ENCODE peak calls at places on chromosomes 13 and 19, in seven cellular contexts. E is astrocyte of the cerebellum, Y is lung, P is nephron progenitor cell, S is tibial artery, I is body of pancreas, T is endothelial cell. X is an unnamed sample.

GRCh38 chr13:32264407-32264806 is 50.8 kb downstream of the ZAR1L start:
- DNase-seq in E (no peak), Y (peak), P (no peak), S (peak), I (peak), T (peak), X (peak)

GRCh38 chr19:10961073-10961762 is 388 bp downstream of the SMARCA4 start:
- DNase-seq in E (no peak), Y (no peak), P (no peak), S (no peak), I (peak), T (peak), X (peak)

GRCh38 chr19:16899566-16900075 is 10.8 kb downstream of the F2RL3 start:
- DNase-seq in E (no peak), Y (no peak), P (peak), S (no peak), I (no peak), T (peak), X (no peak)

GRCh38 chr13:22618002-22618401 is 562.8 kb upstream of the SGCG start:
- DNase-seq in E (no peak), Y (no peak), P (no peak), S (no peak), I (no peak), T (no peak), X (no peak)

GRCh38 chr19:15436826-15437110 is 13.0 kb downstream of the WIZ start:
- DNase-seq in E (no peak), Y (no peak), P (no peak), S (no peak), I (no peak), T (no peak), X (no peak)

GRCh38 chr19:14118165-14119051 is 846 bp upstream of the PRKACA start:
- DNase-seq in E (no peak), Y (peak), P (no peak), S (peak), I (peak), T (no peak), X (peak)

GRCh38 chr13:38657191-38657590 is 29.7 kb upstream of the FREM2 start:
- DNase-seq in E (peak), Y (no peak), P (no peak), S (no peak), I (no peak), T (no peak), X (no peak)

GRCh38 chr13:61146571-61146970 is 269.1 kb downstream of the PCDH20 start:
- DNase-seq in E (no peak), Y (no peak), P (no peak), S (no peak), I (no peak), T (no peak), X (no peak)

GRCh38 chr19:12953456-12954149 is 3.4 kb downstream of the GADD45GIP1 start:
- DNase-seq in E (no peak), Y (no peak), P (no peak), S (no peak), I (no peak), T (no peak), X (no peak)

X was measured in mucosa of gallbladder.